ENCODE peak calls at places on chromosomes 11 and 22, in five cellular contexts. U is non-pigmented ciliary epithelial cell; J is SK-N-SH; L is NCI-H1105; Z is activated CD4-positive, alpha-beta T cell treated with anti-CD3 and anti-CD28 coated beads for 24 hours. B is an unnamed sample.

GRCh38 chr22:44406581-44407403 is 91.2 kb downstream of the RTL6 start:
- DNase-seq in U (no peak), J (no peak), L (no peak), Z (no peak), B (no peak)

GRCh38 chr11:124748481-124749338 is 3.3 kb downstream of the VSIG2 start:
- DNase-seq in U (no peak), J (no peak), L (no peak), Z (no peak), B (no peak)

GRCh38 chr11:134727204-134727603 is 315.2 kb upstream of the B3GAT1 start:
- DNase-seq in U (no peak), J (no peak), L (no peak), Z (no peak), B (no peak)

GRCh38 chr22:44410396-44411056 is 87.5 kb downstream of the RTL6 start:
- DNase-seq in U (no peak), J (no peak), L (no peak), Z (no peak), B (no peak)

GRCh38 chr11:2655320-2655719 is 44.5 kb downstream of the KCNQ1OT1 start:
- DNase-seq in U (no peak), J (no peak), L (no peak), Z (no peak), B (no peak)

GRCh38 chr11:133047036-133047800 is 485.1 kb downstream of the OPCML start:
- DNase-seq in U (no peak), J (peak; percentile 30), L (no peak), Z (no peak), B (no peak)

GRCh38 chr11:64268028-64268686 is 16.3 kb downstream of the BAD start:
- DNase-seq in U (no peak), J (no peak), L (no peak), Z (no peak), B (no peak)

GRCh38 chr11:103528046-103528445 is 418.8 kb downstream of the DYNC2H1 start:
- DNase-seq in U (no peak), J (no peak), L (no peak), Z (no peak), B (no peak)

GRCh38 chr11:20369816-20370215 is 6.3 kb downstream of the HTATIP2 start:
- DNase-seq in U (no peak), J (no peak), L (no peak), Z (no peak), B (no peak)

GRCh38 chr22:32354360-32355351 is 3.0 kb upstream of the RFPL3 start:
- DNase-seq in U (peak; percentile 10), J (no peak), L (no peak), Z (no peak), B (no peak)

GRCh38 chr11:12806113-12806512 is 131.9 kb downstream of the TEAD1 start:
- DNase-seq in U (no peak), J (no peak), L (no peak), Z (no peak), B (no peak)

GRCh38 chr11:57885298-57886035 is 123.9 kb downstream of the CTNND1 start:
- DNase-seq in U (peak; percentile 2), J (no peak), L (no peak), Z (no peak), B (no peak)

GRCh38 chr22:22878801-22879674 is 8.6 kb upstream of the IGLL5 start:
- DNase-seq in U (no peak), J (no peak), L (no peak), Z (no peak), B (no peak)

GRCh38 chr22:39344046-39344390 is 5.8 kb upstream of the SYNGR1 start:
- DNase-seq in U (no peak), J (no peak), L (no peak), Z (no peak), B (no peak)

GRCh38 chr11:12539570-12539969 is 134.7 kb upstream of the TEAD1 start:
- DNase-seq in U (peak; percentile 82), J (no peak), L (no peak), Z (no peak), B (no peak)

GRCh38 chr11:116132273-116132978 is 628.2 kb upstream of the CADM1 start:
- DNase-seq in U (no peak), J (no peak), L (no peak), Z (no peak), B (no peak)

GRCh38 chr11:88103337-88104206 is 71.7 kb downstream of the RAB38 start:
- DNase-seq in U (peak; percentile 9), J (peak; percentile 15), L (peak; percentile 20), Z (no peak), B (peak; percentile 41)

GRCh38 chr11:1179641-1180040 is 21.9 kb downstream of the MUC5AC start:
- DNase-seq in U (no peak), J (no peak), L (no peak), Z (no peak), B (no peak)

GRCh38 chr11:2582436-2582931 is 117.3 kb downstream of the KCNQ1OT1 start:
- DNase-seq in U (no peak), J (peak; percentile 81), L (no peak), Z (no peak), B (no peak)

GRCh38 chr11:82720267-82720666 is 13.4 kb downstream of the FAM181B start:
- DNase-seq in U (no peak), J (no peak), L (no peak), Z (no peak), B (no peak)

GRCh38 chr11:294795-295194 is 4.5 kb downstream of the IFITM5 start:
- DNase-seq in U (no peak), J (no peak), L (no peak), Z (no peak), B (no peak)

GRCh38 chr22:49113758-49114157 is 713.9 kb downstream of the BRD1 start:
- DNase-seq in U (no peak), J (no peak), L (no peak), Z (no peak), B (no peak)

GRCh38 chr11:47905358-47906059 is 57.4 kb upstream of the NUP160 start:
- DNase-seq in U (peak; percentile 82), J (no peak), L (no peak), Z (no peak), B (no peak)

GRCh38 chr11:11261629-11262028 is 91.4 kb downstream of the CSNK2A3 start:
- DNase-seq in U (no peak), J (no peak), L (no peak), Z (no peak), B (no peak)

GRCh38 chr11:125162743-125163142 is 1.8 kb upstream of the PKNOX2 start:
- DNase-seq in U (no peak), J (no peak), L (no peak), Z (no peak), B (no peak)

GRCh38 chr22:23403152-23403719 is 176.9 kb downstream of the IGLL1 start:
- DNase-seq in U (no peak), J (no peak), L (no peak), Z (no peak), B (no peak)

GRCh38 chr11:96014234-96014633 is 90.3 kb upstream of the MTMR2 start:
- DNase-seq in U (peak; percentile 47), J (no peak), L (no peak), Z (no peak), B (no peak)

B was measured in SK-N-DZ.